ENCODE peak calls at places on chromosomes 13 and 19, in four cellular contexts. B, R, U and E are unnamed samples.
A peak's percentile ranks its signal among the peaks of the same experiment; 100 is the strongest.

GRCh38 chr19:44732235-44733014 is 16.1 kb upstream of the BCL3 start:
- DNase-seq in B (no peak), R (no peak), U (no peak), E (no peak)

GRCh38 chr19:56566904-56567273 is 379 bp upstream of the ZNF470 start:
- DNase-seq in B (no peak), R (no peak), U (peak; percentile 47), E (no peak)

GRCh38 chr13:93535256-93535655 is 308.6 kb downstream of the GPC6 start:
- DNase-seq in B (no peak), R (peak; percentile 22), U (peak; percentile 47), E (no peak)

GRCh38 chr13:72163671-72164070 is 296.7 kb upstream of the DACH1 start:
- DNase-seq in B (no peak), R (no peak), U (peak; percentile 25), E (no peak)

GRCh38 chr19:5166262-5166661 is 174.3 kb downstream of the PTPRS start:
- DNase-seq in B (no peak), R (no peak), U (peak; percentile 60), E (no peak)

GRCh38 chr19:10553087-10553667 is 9.5 kb downstream of the ATG4D start:
- DNase-seq in B (no peak), R (no peak), U (no peak), E (no peak)

GRCh38 chr13:107025991-107026390 is 458.1 kb upstream of the ARGLU1 start:
- DNase-seq in B (no peak), R (no peak), U (peak; percentile 4), E (no peak)

GRCh38 chr19:31290926-31291590 is 58.2 kb downstream of the TSHZ3 start:
- DNase-seq in B (no peak), R (no peak), U (no peak), E (no peak)

GRCh38 chr19:49244256-49244655 is 80.7 kb downstream of the SLC6A16 start:
- DNase-seq in B (no peak), R (no peak), U (no peak), E (no peak)